ENCODE peak calls at places on chromosomes 11 and 22, in ten cellular contexts. M is CD8-positive, alpha-beta T cell; U is cardiac muscle cell; J is body of pancreas; B is kidney; A is brain microvascular endothelial cell; T is Panc1; E is naive thymus-derived CD4-positive, alpha-beta T cell; R is upper lobe of right lung; L is thoracic aorta. Z is an unnamed sample. For H3K36me3, the result is how much of the 10 kb centered on the place peaks cover.

GRCh38 chr22:19851291-19852176 is 3.1 kb downstream of the GNB1L start:
- DNase-seq in M (no peak), R (peak), J (peak), T (no peak), A (no peak), L (no peak), E (no peak), B (peak), U (no peak), Z (no peak)

GRCh38 chr11:8807544-8808225 is 103.3 kb upstream of the AKIP1 start:
- DNase-seq in J (peak), M (no peak), R (no peak), A (no peak), L (no peak), B (peak), T (no peak), U (peak), E (no peak), Z (no peak)

GRCh38 chr11:74321487-74322188 is 10.2 kb upstream of the P4HA3 start:
- DNase-seq in L (no peak), J (no peak), B (no peak), T (no peak), M (no peak), A (peak), U (peak), E (peak), R (no peak), Z (peak)

GRCh38 chr11:71372693-71373657 is 75.2 kb downstream of the DHCR7 start:
- DNase-seq in R (no peak), U (peak), M (no peak), A (peak), E (no peak), J (no peak), L (no peak), B (no peak), T (peak), Z (no peak)

GRCh38 chr11:9330387-9331384 is 16.3 kb upstream of the TMEM41B start:
- DNase-seq in R (no peak), E (no peak), A (no peak), J (no peak), U (no peak), T (no peak), M (no peak), L (no peak), B (no peak), Z (no peak)

GRCh38 chr22:35307372-35307771 is 7.7 kb downstream of the TOM1 start:
- DNase-seq in J (no peak), U (no peak), M (no peak), L (no peak), B (no peak), A (no peak), E (no peak), T (no peak), R (peak), Z (no peak)

GRCh38 chr11:94649925-94650623 is 82.9 kb downstream of the PIWIL4 start:
- DNase-seq in M (no peak), L (no peak), R (no peak), U (no peak), T (no peak), A (no peak), J (no peak), B (no peak), E (no peak), Z (no peak)

GRCh38 chr11:1471736-1472135 is 14.8 kb downstream of the MOB2 start:
- DNase-seq in U (no peak), R (no peak), M (no peak), J (no peak), E (no peak), A (no peak), T (no peak), B (peak), L (no peak), Z (no peak)

GRCh38 chr22:46033256-46034200 is 56.6 kb upstream of the WNT7B start:
- DNase-seq in R (no peak), A (no peak), U (no peak), B (peak), J (peak), E (no peak), M (no peak), L (no peak), T (no peak), Z (no peak)

GRCh38 chr11:86446163-86446923 is 71.7 kb downstream of the CCDC81 start:
- DNase-seq in R (no peak), L (no peak), U (no peak), T (no peak), M (no peak), E (no peak), J (no peak), B (no peak), A (no peak), Z (no peak)

GRCh38 chr11:99368579-99368978 is 347.8 kb downstream of the CNTN5 start:
- DNase-seq in B (no peak), T (no peak), L (no peak), J (no peak), A (peak), M (no peak), E (no peak), R (no peak), U (peak), Z (no peak)

GRCh38 chr11:31702966-31703365 is 108.2 kb downstream of the PAX6 start:
- DNase-seq in B (no peak), U (no peak), R (no peak), T (no peak), J (no peak), A (peak), M (no peak), E (no peak), L (no peak), Z (no peak)

GRCh38 chr22:46902998-46903916 is 140.8 kb downstream of the TBC1D22A start:
- DNase-seq in R (peak), E (no peak), L (no peak), U (no peak), J (no peak), A (no peak), B (peak), M (no peak), T (no peak), Z (no peak)

GRCh38 chr11:92380882-92381281 is 156.3 kb downstream of the FAT3 start:
- DNase-seq in R (no peak), T (no peak), J (no peak), E (no peak), U (peak), B (no peak), L (no peak), M (no peak), A (peak), Z (no peak)

GRCh38 chr11:84906995-84907394 is 720.1 kb downstream of the DLG2 start:
- DNase-seq in J (no peak), U (no peak), E (no peak), L (no peak), B (no peak), R (no peak), M (no peak), A (peak), T (no peak), Z (no peak)

GRCh38 chr22:46049726-46050450 is 72.9 kb upstream of the WNT7B start:
- DNase-seq in U (no peak), T (no peak), L (no peak), M (no peak), A (no peak), R (peak), J (peak), E (no peak), B (peak), Z (no peak)

GRCh38 chr22:38338772-38339379 is 21.6 kb upstream of the CSNK1E start:
- DNase-seq in B (peak), E (no peak), U (no peak), M (no peak), L (no peak), T (no peak), J (peak), R (peak), A (no peak), Z (no peak)

DNA sequence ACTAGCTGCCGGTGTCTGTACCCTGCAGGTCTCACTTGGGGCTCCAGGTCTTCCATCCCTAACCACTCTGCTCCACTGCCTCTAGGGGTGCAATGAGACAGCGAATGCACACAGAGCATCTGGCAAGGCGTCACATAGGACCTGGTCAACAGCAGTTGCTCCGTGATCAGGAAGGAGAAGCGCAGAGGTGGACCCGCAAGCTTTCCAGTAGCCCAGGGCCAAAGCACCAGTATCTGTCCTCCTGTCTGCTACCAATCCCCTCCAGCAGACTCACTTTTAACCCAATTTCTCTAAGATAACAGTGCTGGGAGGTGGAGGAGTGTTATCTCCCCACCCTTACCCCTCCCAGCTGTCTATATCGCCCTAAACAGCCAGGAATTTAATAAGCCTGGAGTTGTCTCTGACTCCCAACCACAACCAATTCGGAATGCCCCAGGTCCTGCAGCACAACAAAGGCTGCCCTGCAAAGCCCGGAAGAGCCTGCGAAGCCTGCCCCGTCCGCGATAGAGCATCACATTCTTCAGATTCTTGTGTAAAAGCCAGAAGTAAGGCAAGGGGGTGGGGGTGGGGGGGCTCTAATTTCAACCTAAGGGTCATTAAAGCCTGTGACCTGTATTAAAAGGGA is 19.3 kb downstream of the MYH9 start:
- DNase-seq in M (no peak), J (no peak), E (no peak), T (no peak), A (no peak), B (no peak), L (no peak), R (no peak), U (peak), Z (peak)
- H3K4me3 ChIP-seq in M (peak), J (no peak), E (peak), T (no peak), A (no peak), B (no peak), L (peak), R (no peak), U (no peak), Z (no peak)

GRCh38 chr11:27404427-27404826 is 41.4 kb upstream of the CCDC34 start:
- DNase-seq in T (no peak), A (no peak), J (no peak), M (no peak), B (no peak), E (no peak), U (no peak), R (no peak), L (no peak), Z (no peak)

GRCh38 chr11:27409060-27409459 is 46.0 kb upstream of the CCDC34 start:
- DNase-seq in M (no peak), U (no peak), A (no peak), T (no peak), J (no peak), E (no peak), R (no peak), B (no peak), L (no peak), Z (no peak)

GRCh38 chr11:27405134-27405533 is 42.1 kb upstream of the CCDC34 start:
- DNase-seq in U (no peak), A (no peak), B (no peak), E (no peak), T (no peak), J (no peak), M (no peak), L (no peak), R (no peak), Z (no peak)

GRCh38 chr11:27408231-27408630 is 45.2 kb upstream of the CCDC34 start:
- DNase-seq in A (no peak), B (no peak), L (no peak), J (no peak), U (peak), M (no peak), T (no peak), R (no peak), E (no peak), Z (no peak)

DNA sequence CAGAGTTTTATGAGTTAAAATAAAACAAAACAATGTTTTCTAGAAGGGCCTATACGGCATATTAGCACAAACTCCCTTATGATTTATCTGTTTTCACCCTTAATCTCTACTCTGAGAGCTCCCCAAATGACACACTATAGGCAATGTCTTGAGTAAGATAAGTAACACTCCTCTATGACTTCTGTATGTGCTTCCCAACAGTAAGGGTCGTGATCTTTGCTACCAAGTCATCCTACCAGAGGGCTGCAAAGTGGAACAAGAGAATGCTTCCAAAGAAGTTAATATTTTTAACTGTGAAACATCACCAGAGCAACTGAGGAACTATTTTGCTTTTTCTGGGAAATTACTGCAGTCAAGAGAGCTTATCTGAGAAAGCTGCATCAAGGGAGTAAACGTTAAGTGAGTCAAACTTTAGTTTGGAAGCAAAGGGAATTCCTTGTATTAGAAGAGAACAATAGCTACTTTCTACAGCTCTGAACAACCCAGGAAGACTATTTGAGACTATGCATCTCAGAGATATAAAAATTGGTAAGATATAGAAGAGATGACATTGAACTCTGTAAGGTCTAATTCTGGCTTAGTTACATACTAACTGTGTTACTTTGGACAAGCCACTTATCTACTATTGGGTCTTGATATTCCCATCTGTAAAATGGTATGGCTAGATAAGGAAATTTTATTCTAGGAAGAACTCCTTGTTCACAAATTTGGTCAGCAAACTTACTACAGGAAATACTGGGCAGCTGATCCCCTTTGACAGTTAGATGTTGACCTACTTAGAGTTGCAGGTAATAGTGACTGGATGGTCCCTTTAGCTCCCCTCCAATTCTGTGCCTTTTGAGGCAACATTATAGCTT is 43.7 kb upstream of the CCDC34 start:
- DNase-seq in B (no peak), J (no peak), E (no peak), R (no peak), L (no peak), A (no peak), U (peak), T (no peak), M (no peak), Z (no peak)
- H3K36me3 ChIP-seq in B (under half), J (under half), E (under half), R (under half), L (under half), A (under half), U (under half), T (under half), M (under half), Z (under half)

DNA sequence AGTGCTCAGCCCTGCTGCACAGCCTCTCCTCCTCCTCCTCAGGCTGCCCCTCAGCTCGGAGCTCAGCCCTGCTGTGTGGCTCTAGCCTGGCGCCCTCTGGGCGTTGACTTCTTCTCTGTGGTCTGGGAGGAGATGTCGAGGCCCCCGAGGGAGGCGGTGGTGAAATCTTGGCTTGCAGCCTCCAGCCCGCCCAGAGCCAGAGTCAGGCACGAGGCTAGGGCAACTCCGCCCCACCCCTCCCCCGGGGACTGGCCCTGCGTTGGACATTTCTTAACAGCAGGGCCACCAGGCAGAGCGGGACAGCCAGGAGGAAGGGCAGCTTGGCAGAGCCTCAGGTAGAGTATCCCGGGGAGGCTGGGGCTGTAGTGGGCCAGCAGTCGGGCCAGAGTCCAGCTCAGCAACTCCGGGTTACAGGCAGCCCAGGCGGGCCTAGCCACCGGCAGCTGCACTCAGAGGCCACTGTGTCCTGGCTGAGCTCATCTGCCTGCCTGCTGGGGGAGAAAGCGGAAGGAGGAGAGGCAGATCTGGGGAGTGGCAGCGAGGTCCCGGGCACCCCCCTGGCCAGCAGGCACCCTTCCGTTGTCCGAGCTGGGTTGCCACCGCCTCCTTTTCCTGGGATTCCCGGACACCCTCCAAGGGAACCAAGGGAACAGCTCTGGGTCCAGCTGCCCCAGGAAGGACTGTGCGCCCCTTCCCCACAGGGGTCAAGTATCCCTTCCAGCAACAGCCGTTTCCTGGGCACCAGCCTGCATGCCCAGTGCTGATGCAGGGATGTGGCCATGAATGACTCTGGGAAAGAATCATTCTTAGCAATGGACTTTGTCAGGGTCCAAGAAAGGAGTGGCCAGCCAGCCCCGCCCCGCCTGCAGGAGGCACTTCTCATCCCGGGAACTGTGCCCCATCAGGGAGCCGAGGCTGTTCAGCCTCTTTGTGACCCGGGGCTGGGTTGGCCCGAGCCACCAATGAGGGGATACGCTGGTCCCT is at the start of gene ALDH3B1:
- DNase-seq in T (no peak), M (no peak), U (peak), L (peak), B (peak), J (peak), A (peak), E (no peak), R (peak), Z (peak)
- H3K4me3 ChIP-seq in T (peak), M (no peak), U (no peak), L (peak), B (peak), J (no peak), A (peak), E (no peak), R (peak), Z (no peak)

GRCh38 chr22:17007257-17007656 is 765 bp downstream of the GAB4 start:
- DNase-seq in J (no peak), L (no peak), E (no peak), T (no peak), U (no peak), B (no peak), A (no peak), M (no peak), R (no peak), Z (no peak)
- H3K36me3 ChIP-seq in J (under half), L (under half), E (under half), T (under half), U (under half), B (under half), A (under half), M (under half), R (under half), Z (under half)

GRCh38 chr11:64266339-64266738 is 15.0 kb downstream of the PLCB3 start:
- DNase-seq in L (no peak), J (no peak), E (no peak), A (peak), R (no peak), B (no peak), U (no peak), M (no peak), T (no peak), Z (no peak)
- H3K4me3 ChIP-seq in L (no peak), J (no peak), E (no peak), A (no peak), R (no peak), B (no peak), U (no peak), M (no peak), T (no peak), Z (no peak)